ENCODE peak calls at places on chromosomes 12 and 14, in nine cellular contexts. T is fibroblast of gingiva; Q is anterior cingulate cortex; J is NCI-H1417; I is BE2C; E is cardiac fibroblast; P is naive thymus-derived CD4-positive, alpha-beta T cell; N is RCC 7860; C is fibroblast of pulmonary artery. Y is an unnamed sample.

GRCh38 chr12:67147447-67147846 is 121.7 kb upstream of the CAND1 start:
- DNase-seq in T (no peak), Q (no peak), J (no peak), I (no peak), E (no peak), P (no peak), N (no peak), C (no peak), Y (no peak)

GRCh38 chr12:91098942-91099341 is 12.4 kb downstream of the LUM start:
- DNase-seq in T (peak), Q (no peak), J (no peak), I (no peak), E (peak), P (no peak), N (peak), C (peak), Y (no peak)

GRCh38 chr12:64912501-64912900 is 88.1 kb downstream of the TBC1D30 start:
- DNase-seq in T (peak), Q (no peak), J (no peak), I (no peak), E (no peak), P (no peak), N (no peak), C (no peak), Y (no peak)

GRCh38 chr12:19694627-19695026 is 255.3 kb downstream of the AEBP2 start:
- DNase-seq in T (peak), Q (no peak), J (no peak), I (no peak), E (peak), P (no peak), N (no peak), C (peak), Y (no peak)

GRCh38 chr14:74293621-74294020 is 9.1 kb downstream of the ABCD4 start:
- DNase-seq in T (no peak), Q (no peak), J (no peak), I (no peak), E (no peak), P (no peak), N (no peak), C (no peak), Y (no peak)

GRCh38 chr14:56100556-56100955 is 17.7 kb upstream of the PELI2 start:
- DNase-seq in T (peak), Q (no peak), J (no peak), I (no peak), E (peak), P (no peak), N (no peak), C (no peak), Y (no peak)

GRCh38 chr14:72332054-72332453 is 399.8 kb downstream of the RGS6 start:
- DNase-seq in T (no peak), Q (peak), J (no peak), I (no peak), E (no peak), P (no peak), N (no peak), C (no peak), Y (no peak)

GRCh38 chr12:94763461-94763860 is 113.1 kb upstream of the TMCC3 start:
- DNase-seq in T (no peak), Q (no peak), J (no peak), I (no peak), E (no peak), P (no peak), N (no peak), C (no peak), Y (no peak)

GRCh38 chr12:96108321-96108720 is 72.9 kb upstream of the LTA4H start:
- DNase-seq in T (no peak), Q (no peak), J (no peak), I (no peak), E (no peak), P (peak), N (no peak), C (no peak), Y (no peak)

GRCh38 chr14:34461334-34462131 is 507 bp downstream of the SPTSSA start:
- DNase-seq in T (peak), Q (peak), J (peak), I (peak), E (peak), P (peak), N (peak), C (peak), Y (peak)

GRCh38 chr12:4595881-4596280 is 33.9 kb downstream of the DYRK4 start:
- DNase-seq in T (no peak), Q (no peak), J (no peak), I (no peak), E (no peak), P (no peak), N (no peak), C (no peak), Y (no peak)

GRCh38 chr12:78403136-78403535 is 461.4 kb upstream of the SYT1 start:
- DNase-seq in T (peak), Q (no peak), J (no peak), I (peak), E (peak), P (no peak), N (peak), C (peak), Y (no peak)

GRCh38 chr12:94710933-94711332 is 60.6 kb upstream of the TMCC3 start:
- DNase-seq in T (no peak), Q (no peak), J (no peak), I (peak), E (peak), P (peak), N (no peak), C (peak), Y (no peak)

GRCh38 chr12:108821407-108822397 is 35.7 kb downstream of the SSH1 start:
- DNase-seq in T (no peak), Q (no peak), J (no peak), I (no peak), E (peak), P (no peak), N (peak), C (peak), Y (no peak)

GRCh38 chr12:121170581-121171260 is 38.0 kb downstream of the P2RX7 start:
- DNase-seq in T (no peak), Q (no peak), J (no peak), I (no peak), E (peak), P (no peak), N (peak), C (no peak), Y (no peak)

GRCh38 chr12:120940799-120941198 is 36.6 kb upstream of the SPPL3 start:
- DNase-seq in T (no peak), Q (no peak), J (no peak), I (no peak), E (peak), P (no peak), N (peak), C (peak), Y (no peak)

GRCh38 chr14:99229654-99230215 is 42.3 kb downstream of the BCL11B start:
- DNase-seq in T (no peak), Q (no peak), J (peak), I (no peak), E (no peak), P (peak), N (no peak), C (no peak), Y (no peak)